ENCODE peak calls at places on chromosomes 7 and 10, in eight cellular contexts. B, Y, J, K, S, D, X and U are unnamed samples.

GRCh38 chr7:12030116-12030515 is 181.0 kb upstream of the TMEM106B start:
- DNase-seq in B (no peak), K (no peak), X (no peak), S (no peak), D (peak; percentile 30), J (peak; percentile 33), Y (no peak), U (peak; percentile 3)

GRCh38 chr10:96587255-96588059 is 645 bp upstream of the TM9SF3 start:
- DNase-seq in X (no peak), D (peak; percentile 84), Y (peak; percentile 65), J (peak; percentile 68), K (peak; percentile 88), B (no peak), S (peak; percentile 74), U (peak; percentile 91)

GRCh38 chr7:27936244-27937102 is 196.5 kb downstream of the TAX1BP1 start:
- DNase-seq in X (no peak), Y (no peak), K (no peak), B (no peak), J (no peak), D (no peak), S (no peak), U (peak; percentile 27)

GRCh38 chr10:124292911-124293640 is 125.6 kb downstream of the OAT start:
- DNase-seq in S (no peak), X (no peak), K (no peak), D (peak; percentile 9), J (peak; percentile 44), Y (no peak), B (no peak), U (peak; percentile 44)

GRCh38 chr10:43899224-43899959 is 250.7 kb upstream of the ZNF32 start:
- DNase-seq in S (no peak), K (peak; percentile 54), B (no peak), D (peak; percentile 22), Y (no peak), J (no peak), X (no peak), U (peak; percentile 28)

GRCh38 chr7:51288896-51289607 is 27.6 kb downstream of the COBL start:
- DNase-seq in D (no peak), B (no peak), J (no peak), X (no peak), S (no peak), Y (no peak), K (peak; percentile 46), U (no peak)

GRCh38 chr10:36446873-36447272 is 678.5 kb upstream of the ANKRD30A start:
- DNase-seq in B (no peak), Y (peak; percentile 64), D (no peak), S (peak; percentile 77), X (no peak), J (no peak), K (peak; percentile 75), U (no peak)

GRCh38 chr7:157906583-157906982 is 569.8 kb downstream of the DNAJB6 start:
- DNase-seq in K (no peak), D (no peak), X (no peak), J (no peak), Y (no peak), S (no peak), B (no peak), U (no peak)

GRCh38 chr7:104795616-104796398 is 218.2 kb upstream of the KMT2E start:
- DNase-seq in D (no peak), B (no peak), S (peak; percentile 59), J (peak; percentile 7), Y (no peak), K (no peak), X (no peak), U (no peak)

GRCh38 chr10:78479467-78479866 is 445.8 kb downstream of the RPS24 start:
- DNase-seq in J (no peak), D (no peak), X (no peak), K (no peak), S (no peak), B (no peak), Y (no peak), U (no peak)

DNA sequence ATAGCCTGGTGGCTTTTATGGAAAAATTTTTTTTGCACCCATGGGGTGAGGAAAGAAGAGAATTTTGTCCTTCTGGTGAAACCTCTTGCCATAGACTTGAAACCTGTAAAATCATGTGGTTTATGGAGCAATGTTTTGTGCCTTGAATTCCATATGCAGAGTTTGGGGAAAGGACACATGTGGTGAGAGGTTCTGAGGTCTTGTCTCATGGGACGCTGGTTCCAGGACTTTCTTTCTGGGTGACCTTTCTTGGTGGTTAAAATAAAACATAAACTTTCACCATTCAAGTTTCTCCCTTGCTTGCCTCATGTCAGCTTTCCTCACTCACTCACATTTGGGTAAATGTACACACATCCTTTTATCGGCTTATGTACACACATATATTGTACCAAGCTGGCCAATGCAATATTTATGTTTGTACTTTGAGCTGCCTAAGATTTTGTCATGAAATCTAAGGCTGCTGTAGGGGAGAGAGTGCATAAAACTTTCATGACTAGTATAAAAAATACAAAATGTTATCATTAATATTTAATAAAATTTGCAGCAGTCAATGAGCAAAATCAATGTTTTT is 144.9 kb upstream of the CELF2 start:
- DNase-seq in D (peak; percentile 63), J (peak; percentile 24), X (no peak), Y (no peak), S (no peak), B (no peak), K (no peak), U (peak; percentile 16)
- H3K4me3 ChIP-seq in D (no peak overlapping the region), J (no peak overlapping the region), X (no peak overlapping the region), Y (no peak overlapping the region), S (no peak overlapping the region), B (no peak overlapping the region), K (no peak overlapping the region), U (peak overlapping the region; percentile 60)

GRCh38 chr7:152142976-152143665 is 117.6 kb downstream of the GALNT11 start:
- DNase-seq in B (no peak), J (no peak), Y (no peak), S (no peak), D (no peak), X (no peak), K (no peak), U (no peak)

GRCh38 chr7:152144557-152145245 is 119.2 kb downstream of the GALNT11 start:
- DNase-seq in Y (no peak), S (no peak), B (no peak), K (no peak), J (no peak), D (no peak), X (no peak), U (no peak)

GRCh38 chr7:152148706-152149105 is 123.2 kb downstream of the GALNT11 start:
- DNase-seq in X (no peak), S (no peak), K (no peak), D (no peak), B (no peak), Y (no peak), J (no peak), U (no peak)

GRCh38 chr7:152149363-152149762 is 123.9 kb downstream of the GALNT11 start:
- DNase-seq in Y (no peak), X (no peak), D (no peak), B (no peak), J (no peak), K (no peak), S (no peak), U (no peak)

GRCh38 chr7:152145853-152146466 is 120.5 kb downstream of the GALNT11 start:
- DNase-seq in S (peak; percentile 41), J (peak; percentile 70), D (peak; percentile 69), X (no peak), K (no peak), Y (no peak), B (no peak), U (peak; percentile 74)
- H3K4me3 ChIP-seq in S (no peak overlapping the region), J (no peak overlapping the region), D (no peak overlapping the region), X (no peak overlapping the region), K (no peak overlapping the region), Y (no peak overlapping the region), B (no peak overlapping the region), U (no peak overlapping the region)

DNA sequence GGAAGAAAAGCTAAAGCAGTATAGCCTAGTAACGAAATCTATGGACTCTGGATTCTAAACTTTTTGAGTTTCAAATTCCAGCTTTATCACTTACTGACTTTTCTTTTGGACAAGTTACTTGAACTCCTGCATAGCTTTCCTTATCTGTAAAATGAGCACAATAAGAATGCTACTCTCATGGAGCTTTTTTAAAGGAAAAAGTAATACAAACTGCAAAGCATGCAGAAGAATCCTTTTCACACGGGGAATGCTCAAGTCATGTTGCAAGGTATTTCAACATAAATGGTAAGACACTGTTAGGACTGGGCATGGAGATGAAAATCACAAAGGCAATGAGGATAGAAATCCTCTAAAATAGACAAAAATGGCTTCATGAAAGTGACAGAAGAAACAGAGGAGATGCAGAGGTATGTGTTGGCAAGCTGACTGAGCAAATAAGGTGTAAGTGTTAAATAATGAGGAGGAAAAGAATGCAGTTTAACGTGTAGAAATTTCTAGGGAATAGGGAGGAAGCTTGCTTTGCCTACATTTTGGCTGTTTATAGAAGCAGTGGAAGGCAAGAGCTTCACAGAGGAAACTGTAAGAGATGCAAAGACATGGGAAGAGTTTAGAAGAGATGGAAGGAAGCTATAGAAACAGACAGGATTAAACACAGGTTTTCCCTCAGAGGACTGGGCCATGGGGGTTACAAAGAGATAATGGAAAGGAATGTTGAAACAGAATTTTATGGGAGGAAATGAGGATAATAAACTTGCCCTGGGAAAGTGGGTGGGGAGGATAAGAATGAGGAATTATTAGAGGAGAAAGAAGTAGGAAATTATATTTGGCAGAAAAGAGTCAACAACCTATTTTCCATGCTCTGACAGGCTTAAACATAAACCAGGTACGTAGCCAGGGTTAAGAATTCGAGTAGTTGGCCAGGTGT is 28.8 kb upstream of the SNX13 start:
- DNase-seq in S (no peak), D (peak; percentile 6), X (no peak), J (no peak), K (no peak), Y (no peak), B (no peak), U (peak; percentile 39)
- H3K4me3 ChIP-seq in S (no peak overlapping the region), D (no peak overlapping the region), X (no peak overlapping the region), J (no peak overlapping the region), K (no peak overlapping the region), Y (no peak overlapping the region), B (no peak overlapping the region), U (no peak overlapping the region)

GRCh38 chr10:75398630-75399460 is 2.7 kb downstream of the ZNF503 start:
- DNase-seq in D (peak; percentile 37), X (peak; percentile 57), J (no peak), S (no peak), B (no peak), Y (no peak), K (no peak), U (peak; percentile 55)
- H3K4me3 ChIP-seq in D (peak overlapping the region; percentile 99), X (peak overlapping the region; percentile 79), J (peak overlapping the region; percentile 96), S (peak overlapping the region; percentile 95), B (peak overlapping the region; percentile 96), Y (peak overlapping the region; percentile 85), K (peak overlapping the region; percentile 97), U (peak overlapping the region; percentile 95)

DNA sequence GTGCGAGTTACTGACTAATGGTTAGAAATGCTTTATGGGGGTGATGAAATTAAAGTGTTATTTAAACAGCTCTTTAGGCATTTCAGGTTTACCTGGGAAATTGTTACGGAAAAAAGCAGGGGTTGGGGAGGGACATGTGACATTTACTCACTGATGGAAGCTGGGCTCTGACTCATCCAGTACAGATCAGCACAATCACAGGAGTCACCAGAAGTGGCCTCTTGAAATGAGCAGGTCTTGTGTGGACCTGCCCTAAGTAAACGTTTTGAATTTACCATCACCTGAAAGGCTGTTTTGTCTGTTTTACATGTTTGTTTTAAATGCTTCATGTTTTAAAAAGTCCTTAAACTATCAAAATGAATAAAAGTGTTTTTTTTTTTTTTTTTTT is 2.3 kb downstream of the GLRX3 start:
- DNase-seq in J (peak; percentile 61), Y (no peak), X (no peak), K (no peak), D (peak; percentile 29), S (peak; percentile 100), B (no peak), U (peak; percentile 58)
- H3K4me3 ChIP-seq in J (no peak overlapping the region), Y (no peak overlapping the region), X (no peak overlapping the region), K (no peak overlapping the region), D (no peak overlapping the region), S (no peak overlapping the region), B (no peak overlapping the region), U (peak overlapping the region; percentile 91)